ENCODE peak calls at places on chromosome 11, in five cellular contexts. One of them, this sample, is unnamed.

GRCh38 chr11:95119361-95120060 is 29.9 kb downstream of the ENDOD1 start:
- ATAC-seq in CD4-positive, CD25-positive, alpha-beta regulatory T cell: no peak
- ATAC-seq in heart left ventricle: no peak
- ATAC-seq in A549: no peak
- ATAC-seq in upper lobe of left lung: no peak
- ATAC-seq in this sample: no peak

GRCh38 chr11:19766810-19767209 is 54.2 kb downstream of the NAV2 start:
- ATAC-seq in CD4-positive, CD25-positive, alpha-beta regulatory T cell: no peak
- ATAC-seq in heart left ventricle: peak; percentile 49
- ATAC-seq in A549: peak; percentile 61
- ATAC-seq in upper lobe of left lung: no peak
- ATAC-seq in this sample: no peak

GRCh38 chr11:64406221-64406946 is 47.4 kb downstream of the RPS6KA4 start:
- ATAC-seq in CD4-positive, CD25-positive, alpha-beta regulatory T cell: no peak
- ATAC-seq in heart left ventricle: peak; percentile 88
- ATAC-seq in A549: no peak
- ATAC-seq in upper lobe of left lung: no peak
- ATAC-seq in this sample: no peak

GRCh38 chr11:111772535-111772934 is 6.3 kb upstream of the PPP2R1B start:
- ATAC-seq in CD4-positive, CD25-positive, alpha-beta regulatory T cell: no peak
- ATAC-seq in heart left ventricle: no peak
- ATAC-seq in A549: no peak
- ATAC-seq in upper lobe of left lung: no peak
- ATAC-seq in this sample: no peak

GRCh38 chr11:7570938-7571337 is 57.1 kb downstream of the PPFIBP2 start:
- ATAC-seq in CD4-positive, CD25-positive, alpha-beta regulatory T cell: no peak
- ATAC-seq in heart left ventricle: no peak
- ATAC-seq in A549: no peak
- ATAC-seq in upper lobe of left lung: no peak
- ATAC-seq in this sample: no peak

GRCh38 chr11:130191896-130192295 is 32.3 kb downstream of the ST14 start:
- ATAC-seq in CD4-positive, CD25-positive, alpha-beta regulatory T cell: no peak
- ATAC-seq in heart left ventricle: no peak
- ATAC-seq in A549: no peak
- ATAC-seq in upper lobe of left lung: no peak
- ATAC-seq in this sample: no peak

GRCh38 chr11:83791557-83791956 is 505.4 kb upstream of the CCDC90B start:
- ATAC-seq in CD4-positive, CD25-positive, alpha-beta regulatory T cell: no peak
- ATAC-seq in heart left ventricle: no peak
- ATAC-seq in A549: no peak
- ATAC-seq in upper lobe of left lung: no peak
- ATAC-seq in this sample: no peak

GRCh38 chr11:117861151-117862018 is 15.1 kb downstream of the FXYD6 start:
- ATAC-seq in CD4-positive, CD25-positive, alpha-beta regulatory T cell: no peak
- ATAC-seq in heart left ventricle: peak; percentile 75
- ATAC-seq in A549: no peak
- ATAC-seq in upper lobe of left lung: peak; percentile 62
- ATAC-seq in this sample: peak; percentile 39

GRCh38 chr11:33665666-33666065 is 35.0 kb downstream of the C11orf91 start:
- ATAC-seq in CD4-positive, CD25-positive, alpha-beta regulatory T cell: no peak
- ATAC-seq in heart left ventricle: no peak
- ATAC-seq in A549: no peak
- ATAC-seq in upper lobe of left lung: no peak
- ATAC-seq in this sample: no peak

GRCh38 chr11:1197886-1198765 is 24.7 kb upstream of the MUC5B start:
- ATAC-seq in CD4-positive, CD25-positive, alpha-beta regulatory T cell: no peak
- ATAC-seq in heart left ventricle: no peak
- ATAC-seq in A549: peak; percentile 29
- ATAC-seq in upper lobe of left lung: no peak
- ATAC-seq in this sample: no peak

GRCh38 chr11:58549644-58550043 is 26.0 kb downstream of the LPXN start:
- ATAC-seq in CD4-positive, CD25-positive, alpha-beta regulatory T cell: no peak
- ATAC-seq in heart left ventricle: peak; percentile 94
- ATAC-seq in A549: no peak
- ATAC-seq in upper lobe of left lung: peak; percentile 19
- ATAC-seq in this sample: no peak

GRCh38 chr11:1548221-1549070 is 23.6 kb downstream of the DUSP8 start:
- ATAC-seq in CD4-positive, CD25-positive, alpha-beta regulatory T cell: no peak
- ATAC-seq in heart left ventricle: peak; percentile 79
- ATAC-seq in A549: peak; percentile 74
- ATAC-seq in upper lobe of left lung: peak; percentile 85
- ATAC-seq in this sample: peak; percentile 78

GRCh38 chr11:29131055-29131454 is 885.8 kb downstream of the KCNA4 start:
- ATAC-seq in CD4-positive, CD25-positive, alpha-beta regulatory T cell: no peak
- ATAC-seq in heart left ventricle: no peak
- ATAC-seq in A549: no peak
- ATAC-seq in upper lobe of left lung: no peak
- ATAC-seq in this sample: no peak

GRCh38 chr11:108160970-108161566 is 39.7 kb downstream of the ACAT1 start:
- ATAC-seq in CD4-positive, CD25-positive, alpha-beta regulatory T cell: peak; percentile 60
- ATAC-seq in heart left ventricle: no peak
- ATAC-seq in A549: no peak
- ATAC-seq in upper lobe of left lung: no peak
- ATAC-seq in this sample: no peak

GRCh38 chr11:111299111-111300026 is 1.0 kb downstream of the POU2AF3 start:
- ATAC-seq in CD4-positive, CD25-positive, alpha-beta regulatory T cell: peak; percentile 25
- ATAC-seq in heart left ventricle: peak; percentile 91
- ATAC-seq in A549: peak; percentile 97
- ATAC-seq in upper lobe of left lung: peak; percentile 78
- ATAC-seq in this sample: peak; percentile 83

GRCh38 chr11:33897761-33898403 is 6.0 kb upstream of the LMO2 start:
- ATAC-seq in CD4-positive, CD25-positive, alpha-beta regulatory T cell: no peak
- ATAC-seq in heart left ventricle: no peak
- ATAC-seq in A549: no peak
- ATAC-seq in upper lobe of left lung: no peak
- ATAC-seq in this sample: no peak

GRCh38 chr11:71908218-71908617 is 20.2 kb downstream of the XNDC1N start:
- ATAC-seq in CD4-positive, CD25-positive, alpha-beta regulatory T cell: no peak
- ATAC-seq in heart left ventricle: no peak
- ATAC-seq in A549: no peak
- ATAC-seq in upper lobe of left lung: no peak
- ATAC-seq in this sample: no peak
- H3K4me1 ChIP-seq in CD4-positive, CD25-positive, alpha-beta regulatory T cell: no peaks in the 10 kb centered on the region
- H3K4me1 ChIP-seq in heart left ventricle: no peaks in the 10 kb centered on the region
- H3K4me1 ChIP-seq in A549: no peaks in the 10 kb centered on the region
- H3K4me1 ChIP-seq in upper lobe of left lung: no peaks in the 10 kb centered on the region
- H3K4me1 ChIP-seq in this sample: no peaks in the 10 kb centered on the region

DNA sequence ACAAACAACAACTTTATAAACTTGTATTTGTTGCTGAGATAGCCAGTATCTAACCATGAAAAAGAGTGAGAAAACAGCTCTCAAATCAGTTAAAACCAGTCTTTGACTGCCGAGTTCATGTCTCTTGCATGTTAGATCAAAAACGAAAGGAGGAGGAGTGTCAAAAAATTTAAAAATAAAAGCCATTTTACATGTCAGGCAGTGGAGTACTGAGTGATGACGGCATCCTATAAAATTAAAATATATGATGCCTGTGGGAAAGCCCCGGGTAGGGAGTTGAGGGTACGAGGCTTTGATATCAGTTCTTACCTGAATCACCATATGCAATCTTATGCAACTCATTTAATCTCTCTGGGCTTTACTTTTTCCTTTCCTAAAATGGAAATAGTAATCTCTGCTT is 117.3 kb downstream of the ETS1 start:
- ATAC-seq in CD4-positive, CD25-positive, alpha-beta regulatory T cell: no peak
- ATAC-seq in heart left ventricle: no peak
- ATAC-seq in A549: no peak
- ATAC-seq in upper lobe of left lung: no peak
- ATAC-seq in this sample: no peak
- H3K4me1 ChIP-seq in CD4-positive, CD25-positive, alpha-beta regulatory T cell: peaks cover 100% of the 10 kb centered on the region
- H3K4me1 ChIP-seq in heart left ventricle: peaks cover 90% of the 10 kb centered on the region
- H3K4me1 ChIP-seq in A549: peaks cover 27% of the 10 kb centered on the region
- H3K4me1 ChIP-seq in upper lobe of left lung: peaks cover 77% of the 10 kb centered on the region
- H3K4me1 ChIP-seq in this sample: peaks cover 91% of the 10 kb centered on the region

GRCh38 chr11:6486938-6487337 is 5.6 kb downstream of the TIMM10B start:
- ATAC-seq in CD4-positive, CD25-positive, alpha-beta regulatory T cell: no peak
- ATAC-seq in heart left ventricle: no peak
- ATAC-seq in A549: no peak
- ATAC-seq in upper lobe of left lung: no peak
- ATAC-seq in this sample: no peak

GRCh38 chr11:6489338-6489737 is 7.7 kb upstream of the DNHD1 start:
- ATAC-seq in CD4-positive, CD25-positive, alpha-beta regulatory T cell: no peak
- ATAC-seq in heart left ventricle: no peak
- ATAC-seq in A549: peak; percentile 61
- ATAC-seq in upper lobe of left lung: no peak
- ATAC-seq in this sample: no peak

GRCh38 chr11:6488831-6489230 is 7.5 kb downstream of the TIMM10B start:
- ATAC-seq in CD4-positive, CD25-positive, alpha-beta regulatory T cell: no peak
- ATAC-seq in heart left ventricle: no peak
- ATAC-seq in A549: no peak
- ATAC-seq in upper lobe of left lung: no peak
- ATAC-seq in this sample: no peak

GRCh38 chr11:6486256-6486655 is 5.0 kb downstream of the TIMM10B start:
- ATAC-seq in CD4-positive, CD25-positive, alpha-beta regulatory T cell: no peak
- ATAC-seq in heart left ventricle: no peak
- ATAC-seq in A549: no peak
- ATAC-seq in upper lobe of left lung: no peak
- ATAC-seq in this sample: no peak

GRCh38 chr11:6488342-6488741 is 7.0 kb downstream of the TIMM10B start:
- ATAC-seq in CD4-positive, CD25-positive, alpha-beta regulatory T cell: no peak
- ATAC-seq in heart left ventricle: no peak
- ATAC-seq in A549: no peak
- ATAC-seq in upper lobe of left lung: no peak
- ATAC-seq in this sample: no peak
- H3K4me1 ChIP-seq in CD4-positive, CD25-positive, alpha-beta regulatory T cell: peaks cover 2% of the 10 kb centered on the region
- H3K4me1 ChIP-seq in heart left ventricle: no peaks in the 10 kb centered on the region
- H3K4me1 ChIP-seq in A549: peaks cover 9% of the 10 kb centered on the region
- H3K4me1 ChIP-seq in upper lobe of left lung: no peaks in the 10 kb centered on the region
- H3K4me1 ChIP-seq in this sample: peaks cover 4% of the 10 kb centered on the region

GRCh38 chr11:44777537-44778199 is 50.9 kb downstream of the TSPAN18 start:
- ATAC-seq in CD4-positive, CD25-positive, alpha-beta regulatory T cell: no peak
- ATAC-seq in heart left ventricle: no peak
- ATAC-seq in A549: no peak
- ATAC-seq in upper lobe of left lung: no peak
- ATAC-seq in this sample: no peak

GRCh38 chr11:44774131-44774530 is 47.4 kb downstream of the TSPAN18 start:
- ATAC-seq in CD4-positive, CD25-positive, alpha-beta regulatory T cell: no peak
- ATAC-seq in heart left ventricle: peak; percentile 90
- ATAC-seq in A549: peak; percentile 19
- ATAC-seq in upper lobe of left lung: no peak
- ATAC-seq in this sample: peak; percentile 65

GRCh38 chr11:44776840-44777536 is 50.2 kb downstream of the TSPAN18 start:
- ATAC-seq in CD4-positive, CD25-positive, alpha-beta regulatory T cell: no peak
- ATAC-seq in heart left ventricle: no peak
- ATAC-seq in A549: no peak
- ATAC-seq in upper lobe of left lung: no peak
- ATAC-seq in this sample: no peak

GRCh38 chr11:44774736-44775135 is 48.0 kb downstream of the TSPAN18 start:
- ATAC-seq in CD4-positive, CD25-positive, alpha-beta regulatory T cell: no peak
- ATAC-seq in heart left ventricle: no peak
- ATAC-seq in A549: no peak
- ATAC-seq in upper lobe of left lung: no peak
- ATAC-seq in this sample: no peak

DNA sequence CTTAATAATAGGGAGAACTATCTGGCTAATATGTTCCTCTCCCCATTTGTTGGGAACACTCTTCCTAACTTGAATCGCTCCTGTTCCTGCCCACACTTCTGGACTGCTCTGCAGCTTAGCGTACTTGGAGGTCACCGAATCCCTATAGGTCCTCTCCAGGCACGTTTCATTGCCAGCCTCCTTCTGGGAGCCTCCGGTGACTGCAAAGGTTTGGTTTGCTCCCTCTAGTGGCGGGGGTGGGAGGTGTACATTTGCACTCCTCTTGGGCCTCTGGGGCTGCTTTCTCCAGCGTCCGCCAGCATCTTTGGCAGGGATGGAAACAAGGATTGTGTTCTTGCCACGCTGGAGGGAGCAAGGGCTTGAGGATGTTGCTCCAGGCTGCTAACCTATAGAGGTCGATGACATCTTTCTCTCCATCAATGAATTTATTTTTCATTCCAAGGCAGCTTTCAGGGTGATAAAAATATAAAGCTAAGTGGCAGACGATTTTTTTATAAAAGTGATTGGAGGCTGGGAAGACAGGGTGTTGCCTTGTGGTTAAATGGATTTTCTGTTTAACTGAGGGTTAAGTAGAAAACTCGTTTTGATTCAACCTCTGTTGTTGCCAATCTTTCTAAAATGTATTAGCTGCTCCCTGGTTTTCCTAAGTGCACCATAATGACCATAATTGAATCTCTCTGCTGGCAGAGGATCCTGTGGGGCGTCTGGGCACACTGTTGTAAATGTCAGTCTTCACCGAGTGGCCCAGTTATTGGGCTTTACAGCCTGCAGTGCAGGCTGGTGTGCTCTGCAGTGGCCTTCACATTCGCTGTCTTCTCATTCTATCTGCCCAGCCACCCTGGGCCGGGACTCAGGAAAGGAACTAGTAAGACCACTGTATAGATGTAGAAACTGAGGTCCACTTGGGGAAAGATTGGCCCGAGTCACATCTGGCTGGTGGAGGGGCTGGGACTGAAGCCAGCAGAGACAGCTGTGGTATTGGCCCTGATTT is 48.9 kb downstream of the TSPAN18 start:
- ATAC-seq in CD4-positive, CD25-positive, alpha-beta regulatory T cell: no peak
- ATAC-seq in heart left ventricle: peak; percentile 37
- ATAC-seq in A549: peak; percentile 99
- ATAC-seq in upper lobe of left lung: no peak
- ATAC-seq in this sample: peak; percentile 54
- H3K4me1 ChIP-seq in CD4-positive, CD25-positive, alpha-beta regulatory T cell: no peaks in the 10 kb centered on the region
- H3K4me1 ChIP-seq in heart left ventricle: peaks cover 69% of the 10 kb centered on the region
- H3K4me1 ChIP-seq in A549: no peaks in the 10 kb centered on the region
- H3K4me1 ChIP-seq in upper lobe of left lung: peaks cover 9% of the 10 kb centered on the region
- H3K4me1 ChIP-seq in this sample: peaks cover 14% of the 10 kb centered on the region